ENCODE peak calls at places on chromosomes 5 and 9, in five cellular contexts. One of them, this sample, is unnamed. For H3K9me3, the result is how much of the 10 kb centered on the place peaks cover.

GRCh38 chr5:175683921-175684320 is 26.1 kb downstream of the HRH2 start:
- DNase-seq in AG04450: no peak
- DNase-seq in esophagus squamous epithelium: no peak
- DNase-seq in suprapubic skin: no peak
- DNase-seq in heart left ventricle: no peak
- DNase-seq in this sample: no peak

GRCh38 chr5:108432024-108432423 is 50.1 kb upstream of the FBXL17 start:
- DNase-seq in AG04450: no peak
- DNase-seq in esophagus squamous epithelium: no peak
- DNase-seq in suprapubic skin: no peak
- DNase-seq in heart left ventricle: no peak
- DNase-seq in this sample: no peak

GRCh38 chr9:86705474-86705873 is 241.8 kb downstream of the GAS1 start:
- DNase-seq in AG04450: peak
- DNase-seq in esophagus squamous epithelium: no peak
- DNase-seq in suprapubic skin: no peak
- DNase-seq in heart left ventricle: no peak
- DNase-seq in this sample: no peak

GRCh38 chr5:73120222-73121108 is at the start of gene TMEM171:
- DNase-seq in AG04450: no peak
- DNase-seq in esophagus squamous epithelium: no peak
- DNase-seq in suprapubic skin: no peak
- DNase-seq in heart left ventricle: no peak
- DNase-seq in this sample: no peak

GRCh38 chr5:140322751-140323731 is 20.1 kb upstream of the PFDN1 start:
- DNase-seq in AG04450: peak
- DNase-seq in esophagus squamous epithelium: no peak
- DNase-seq in suprapubic skin: no peak
- DNase-seq in heart left ventricle: no peak
- DNase-seq in this sample: peak

GRCh38 chr5:181212080-181212479 is 7.1 kb upstream of the TRIM7 start:
- DNase-seq in AG04450: no peak
- DNase-seq in esophagus squamous epithelium: no peak
- DNase-seq in suprapubic skin: no peak
- DNase-seq in heart left ventricle: no peak
- DNase-seq in this sample: no peak

GRCh38 chr5:61704289-61704688 is 372.2 kb downstream of the ZSWIM6 start:
- DNase-seq in AG04450: no peak
- DNase-seq in esophagus squamous epithelium: no peak
- DNase-seq in suprapubic skin: no peak
- DNase-seq in heart left ventricle: no peak
- DNase-seq in this sample: no peak

GRCh38 chr5:174288436-174288835 is 242.9 kb downstream of the NSG2 start:
- DNase-seq in AG04450: no peak
- DNase-seq in esophagus squamous epithelium: no peak
- DNase-seq in suprapubic skin: no peak
- DNase-seq in heart left ventricle: no peak
- DNase-seq in this sample: no peak

GRCh38 chr5:62268792-62269191 is 37.2 kb upstream of the KIF2A start:
- DNase-seq in AG04450: no peak
- DNase-seq in esophagus squamous epithelium: no peak
- DNase-seq in suprapubic skin: no peak
- DNase-seq in heart left ventricle: no peak
- DNase-seq in this sample: no peak

GRCh38 chr9:116372786-116373185 is 219.2 kb downstream of the PAPPA start:
- DNase-seq in AG04450: no peak
- DNase-seq in esophagus squamous epithelium: no peak
- DNase-seq in suprapubic skin: no peak
- DNase-seq in heart left ventricle: no peak
- DNase-seq in this sample: no peak

GRCh38 chr9:133114451-133114885 is 6.6 kb downstream of the RALGDS start:
- DNase-seq in AG04450: no peak
- DNase-seq in esophagus squamous epithelium: no peak
- DNase-seq in suprapubic skin: no peak
- DNase-seq in heart left ventricle: peak
- DNase-seq in this sample: no peak

GRCh38 chr5:31213676-31214638 is 20.5 kb downstream of the CDH6 start:
- DNase-seq in AG04450: no peak
- DNase-seq in esophagus squamous epithelium: no peak
- DNase-seq in suprapubic skin: no peak
- DNase-seq in heart left ventricle: no peak
- DNase-seq in this sample: no peak

GRCh38 chr9:125984461-125984860 is 237.3 kb downstream of the PBX3 start:
- DNase-seq in AG04450: no peak
- DNase-seq in esophagus squamous epithelium: no peak
- DNase-seq in suprapubic skin: peak
- DNase-seq in heart left ventricle: no peak
- DNase-seq in this sample: peak

GRCh38 chr5:73515232-73515631 is 17.0 kb downstream of the BTF3 start:
- DNase-seq in AG04450: no peak
- DNase-seq in esophagus squamous epithelium: no peak
- DNase-seq in suprapubic skin: no peak
- DNase-seq in heart left ventricle: no peak
- DNase-seq in this sample: no peak

GRCh38 chr9:14690986-14691730 is 2.1 kb downstream of the ZDHHC21 start:
- DNase-seq in AG04450: no peak
- DNase-seq in esophagus squamous epithelium: no peak
- DNase-seq in suprapubic skin: no peak
- DNase-seq in heart left ventricle: no peak
- DNase-seq in this sample: no peak

GRCh38 chr9:2583308-2584013 is 38.1 kb upstream of the VLDLR start:
- DNase-seq in AG04450: no peak
- DNase-seq in esophagus squamous epithelium: no peak
- DNase-seq in suprapubic skin: no peak
- DNase-seq in heart left ventricle: peak
- DNase-seq in this sample: no peak

GRCh38 chr5:122150128-122150685 is 20.9 kb downstream of the ZNF474 start:
- DNase-seq in AG04450: no peak
- DNase-seq in esophagus squamous epithelium: no peak
- DNase-seq in suprapubic skin: no peak
- DNase-seq in heart left ventricle: no peak
- DNase-seq in this sample: no peak

GRCh38 chr9:120886490-120886967 is 9.5 kb upstream of the PHF19 start:
- DNase-seq in AG04450: no peak
- DNase-seq in esophagus squamous epithelium: no peak
- DNase-seq in suprapubic skin: no peak
- DNase-seq in heart left ventricle: no peak
- DNase-seq in this sample: no peak

GRCh38 chr9:107559499-107560086 is 70.0 kb upstream of the KLF4 start:
- DNase-seq in AG04450: no peak
- DNase-seq in esophagus squamous epithelium: no peak
- DNase-seq in suprapubic skin: no peak
- DNase-seq in heart left ventricle: no peak
- DNase-seq in this sample: no peak

GRCh38 chr5:32767948-32768427 is 56.9 kb downstream of the NPR3 start:
- DNase-seq in AG04450: peak
- DNase-seq in esophagus squamous epithelium: no peak
- DNase-seq in suprapubic skin: no peak
- DNase-seq in heart left ventricle: no peak
- DNase-seq in this sample: peak

GRCh38 chr9:12812710-12813109 is 37.9 kb downstream of the LURAP1L start:
- DNase-seq in AG04450: no peak
- DNase-seq in esophagus squamous epithelium: no peak
- DNase-seq in suprapubic skin: no peak
- DNase-seq in heart left ventricle: no peak
- DNase-seq in this sample: no peak

GRCh38 chr9:127166651-127167524 is 44.5 kb upstream of the ANGPTL2 start:
- DNase-seq in AG04450: no peak
- DNase-seq in esophagus squamous epithelium: no peak
- DNase-seq in suprapubic skin: no peak
- DNase-seq in heart left ventricle: no peak
- DNase-seq in this sample: no peak

GRCh38 chr9:122075135-122076030 is 17.7 kb downstream of the TTLL11 start:
- DNase-seq in AG04450: no peak
- DNase-seq in esophagus squamous epithelium: no peak
- DNase-seq in suprapubic skin: no peak
- DNase-seq in heart left ventricle: no peak
- DNase-seq in this sample: peak

GRCh38 chr5:149990518-149991376 is 9.7 kb downstream of the TIGD6 start:
- DNase-seq in AG04450: peak
- DNase-seq in esophagus squamous epithelium: no peak
- DNase-seq in suprapubic skin: no peak
- DNase-seq in heart left ventricle: no peak
- DNase-seq in this sample: no peak

GRCh38 chr9:127143920-127144465 is 21.6 kb upstream of the ANGPTL2 start:
- DNase-seq in AG04450: no peak
- DNase-seq in esophagus squamous epithelium: no peak
- DNase-seq in suprapubic skin: no peak
- DNase-seq in heart left ventricle: no peak
- DNase-seq in this sample: peak

GRCh38 chr5:147485046-147485445 is 24.8 kb downstream of the DPYSL3 start:
- DNase-seq in AG04450: no peak
- DNase-seq in esophagus squamous epithelium: no peak
- DNase-seq in suprapubic skin: no peak
- DNase-seq in heart left ventricle: no peak
- DNase-seq in this sample: no peak

DNA sequence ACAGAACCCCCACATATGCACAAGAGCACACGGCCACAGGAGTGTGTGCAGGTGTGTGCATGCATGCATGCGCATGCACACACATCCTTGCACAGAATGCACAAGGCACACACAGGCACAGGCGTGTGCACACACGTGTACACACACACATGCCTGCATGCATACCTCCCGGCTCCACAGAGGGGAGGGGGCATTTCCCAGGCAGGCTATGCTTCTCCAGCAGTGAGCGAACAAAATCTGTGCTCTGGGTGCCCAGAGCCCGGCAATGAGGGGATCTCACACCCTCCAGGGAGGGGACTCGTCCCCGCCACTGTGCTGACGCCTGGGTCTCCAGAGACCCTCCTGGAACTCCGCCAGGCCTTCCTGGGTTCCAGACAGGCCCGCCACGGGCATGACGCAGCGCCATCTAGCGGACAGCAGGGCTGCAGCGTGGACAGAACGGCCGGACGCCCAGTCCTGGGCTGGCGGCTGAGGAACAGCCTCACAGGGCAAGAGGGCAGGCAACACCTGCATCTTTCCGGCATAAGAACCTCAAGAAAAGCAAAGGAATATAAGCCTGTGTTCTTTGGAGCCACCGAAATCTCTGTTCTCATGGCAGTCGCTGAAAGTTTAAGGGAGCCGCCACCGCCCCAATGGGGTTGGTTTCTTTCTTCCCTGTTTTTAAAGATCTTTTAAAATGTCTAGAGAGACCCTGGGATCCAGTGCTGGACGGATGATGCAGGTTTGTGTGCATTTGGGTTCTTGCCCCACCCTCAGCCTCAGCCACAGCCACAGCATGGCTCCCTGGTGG is 135.7 kb upstream of the PPP1R26 start:
- DNase-seq in AG04450: no peak
- DNase-seq in esophagus squamous epithelium: no peak
- DNase-seq in suprapubic skin: no peak
- DNase-seq in heart left ventricle: peak
- DNase-seq in this sample: no peak
- TF ChIP-seq CTCF in AG04450: peak
- TF ChIP-seq CTCF in esophagus squamous epithelium: peak
- TF ChIP-seq CTCF in suprapubic skin: peak
- TF ChIP-seq CTCF in heart left ventricle: peak
- TF ChIP-seq CTCF in this sample: peak

GRCh38 chr9:34454571-34455065 is 3.8 kb downstream of the FAM219A start:
- DNase-seq in AG04450: no peak
- DNase-seq in esophagus squamous epithelium: no peak
- DNase-seq in suprapubic skin: no peak
- DNase-seq in heart left ventricle: no peak
- DNase-seq in this sample: no peak

GRCh38 chr9:34458013-34458966 is at the start of the genes DNAI1 and FAM219A:
- DNase-seq in AG04450: peak
- DNase-seq in esophagus squamous epithelium: peak
- DNase-seq in suprapubic skin: peak
- DNase-seq in heart left ventricle: peak
- DNase-seq in this sample: peak

GRCh38 chr9:34458967-34459355 is 356 bp downstream of the DNAI1 start:
- DNase-seq in AG04450: no peak
- DNase-seq in esophagus squamous epithelium: no peak
- DNase-seq in suprapubic skin: no peak
- DNase-seq in heart left ventricle: no peak
- DNase-seq in this sample: no peak

GRCh38 chr9:34457266-34458012 is 931 bp downstream of the FAM219A start:
- DNase-seq in AG04450: no peak
- DNase-seq in esophagus squamous epithelium: no peak
- DNase-seq in suprapubic skin: peak
- DNase-seq in heart left ventricle: peak
- DNase-seq in this sample: peak

DNA sequence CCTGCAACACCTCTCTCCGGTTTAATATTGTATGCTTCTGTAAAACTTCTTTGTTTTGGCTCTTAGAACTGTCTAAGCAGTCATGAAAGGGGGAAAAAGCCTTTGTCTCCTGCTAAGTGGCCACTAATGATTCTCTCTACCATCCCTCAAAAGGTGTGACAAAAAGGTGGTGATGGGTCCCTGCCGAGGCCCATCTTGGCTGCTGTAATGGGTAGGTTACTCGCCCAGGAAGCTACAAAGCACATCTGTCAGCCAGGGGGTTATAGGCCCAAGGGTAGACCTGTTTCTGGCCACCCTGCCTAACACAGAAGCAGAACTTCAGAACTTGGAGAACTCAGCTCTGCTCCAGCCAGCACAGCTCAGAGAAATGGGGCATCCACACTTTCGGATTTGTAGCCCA is 1.6 kb downstream of the FAM219A start:
- DNase-seq in AG04450: no peak
- DNase-seq in esophagus squamous epithelium: no peak
- DNase-seq in suprapubic skin: no peak
- DNase-seq in heart left ventricle: no peak
- DNase-seq in this sample: no peak
- H3K4me3 ChIP-seq in AG04450: peak
- H3K4me3 ChIP-seq in esophagus squamous epithelium: peak
- H3K4me3 ChIP-seq in suprapubic skin: peak
- H3K4me3 ChIP-seq in heart left ventricle: peak
- H3K4me3 ChIP-seq in this sample: peak

GRCh38 chr9:137700911-137701310 is 82.1 kb downstream of the EHMT1 start:
- DNase-seq in AG04450: no peak
- DNase-seq in esophagus squamous epithelium: no peak
- DNase-seq in suprapubic skin: no peak
- DNase-seq in heart left ventricle: no peak
- DNase-seq in this sample: no peak
- H3K9me3 ChIP-seq in AG04450: under half
- H3K9me3 ChIP-seq in esophagus squamous epithelium: under half
- H3K9me3 ChIP-seq in suprapubic skin: under half
- H3K9me3 ChIP-seq in heart left ventricle: under half
- H3K9me3 ChIP-seq in this sample: under half

DNA sequence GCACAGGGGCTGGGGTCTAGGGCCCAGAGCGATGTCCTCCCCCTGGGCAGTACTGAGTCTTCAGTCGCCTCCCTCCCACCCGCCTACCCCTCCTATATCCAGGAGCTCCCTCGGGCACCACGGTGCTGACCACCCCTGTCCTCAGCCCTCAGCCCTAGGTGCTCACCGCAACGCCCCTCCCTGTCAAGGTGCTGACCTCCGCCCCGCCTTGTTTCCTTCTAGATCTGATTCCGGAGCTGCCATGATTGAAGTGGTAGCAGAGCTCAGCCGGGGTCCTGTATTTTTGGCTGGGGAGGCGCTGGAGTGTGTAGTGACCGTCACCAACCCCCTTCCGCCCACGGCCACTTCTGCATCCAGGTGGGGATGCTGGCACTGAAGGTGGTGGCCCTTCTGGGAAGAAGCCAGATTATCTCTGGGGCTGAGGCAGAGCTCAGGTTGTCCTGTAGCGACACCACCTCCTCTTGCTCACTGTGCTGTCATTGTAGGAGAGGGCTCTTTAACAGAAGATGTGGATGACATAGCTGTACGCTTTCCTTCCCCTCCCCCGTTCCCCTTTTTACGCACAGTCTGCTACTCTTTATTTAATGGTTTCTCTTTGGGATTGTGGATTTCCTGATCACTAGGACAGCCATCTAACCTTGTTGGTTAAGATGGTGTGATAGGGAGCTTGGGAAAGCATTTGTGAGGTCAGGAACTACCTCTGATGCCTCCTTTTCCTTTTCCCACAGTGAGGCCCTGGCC is 598 bp downstream of the RGP1 start:
- DNase-seq in AG04450: no peak
- DNase-seq in esophagus squamous epithelium: no peak
- DNase-seq in suprapubic skin: peak
- DNase-seq in heart left ventricle: no peak
- DNase-seq in this sample: no peak
- TF ChIP-seq CTCF in AG04450: no peak
- TF ChIP-seq CTCF in esophagus squamous epithelium: no peak
- TF ChIP-seq CTCF in suprapubic skin: no peak
- TF ChIP-seq CTCF in heart left ventricle: no peak
- TF ChIP-seq CTCF in this sample: no peak

This sample was measured in ascending aorta.